ENCODE peak calls at places on chromosomes 2 and 18, in four cellular contexts. F, P, Z and L are unnamed samples. For H3K4me1, the result is how much of the 10 kb centered on the place peaks cover.

GRCh38 chr18:69444221-69444620 is 43.5 kb downstream of the DOK6 start:
- DNase-seq in F (no peak), P (no peak), Z (no peak), L (no peak)

GRCh38 chr18:79615091-79615490 is 64.5 kb upstream of the CTDP1 start:
- DNase-seq in F (no peak), P (peak), Z (no peak), L (no peak)

GRCh38 chr2:160916300-160916699 is 243.9 kb upstream of the TANK start:
- DNase-seq in F (no peak), P (no peak), Z (no peak), L (no peak)

GRCh38 chr2:236302555-236302954 is 38.3 kb upstream of the ASB18 start:
- DNase-seq in F (no peak), P (no peak), Z (no peak), L (no peak)

GRCh38 chr2:160407393-160408204 is 86.0 kb downstream of the RBMS1 start:
- DNase-seq in F (peak), P (peak), Z (peak), L (peak)

GRCh38 chr18:59874166-59874565 is 25.6 kb upstream of the PMAIP1 start:
- DNase-seq in F (no peak), P (no peak), Z (no peak), L (no peak)

GRCh38 chr18:80154293-80154692 is 45.2 kb downstream of the ADNP2 start:
- DNase-seq in F (peak), P (no peak), Z (no peak), L (no peak)

GRCh38 chr2:30232027-30232800 is 880 bp downstream of the LBH start:
- DNase-seq in F (peak), P (peak), Z (peak), L (peak)

GRCh38 chr18:9720327-9720726 is 12.2 kb downstream of the RAB31 start:
- DNase-seq in F (no peak), P (peak), Z (no peak), L (no peak)

GRCh38 chr2:128690869-128691268 is 372.2 kb upstream of the HS6ST1 start:
- DNase-seq in F (no peak), P (no peak), Z (no peak), L (no peak)

GRCh38 chr2:159783559-159783958 is 14.4 kb downstream of the CD302 start:
- DNase-seq in F (no peak), P (no peak), Z (no peak), L (no peak)

GRCh38 chr18:47166235-47166634 is 9.9 kb downstream of the IER3IP1 start:
- DNase-seq in F (no peak), P (no peak), Z (no peak), L (no peak)

GRCh38 chr18:45836242-45837215 is 11.1 kb downstream of the SIGLEC15 start:
- DNase-seq in F (no peak), P (no peak), Z (no peak), L (no peak)

GRCh38 chr2:219398721-219399333 is 11.1 kb upstream of the DNPEP start:
- DNase-seq in F (no peak), P (peak), Z (no peak), L (no peak)

GRCh38 chr2:2788076-2788475 is 457.0 kb upstream of the MYT1L start:
- DNase-seq in F (no peak), P (no peak), Z (no peak), L (no peak)

GRCh38 chr2:71742953-71743601 is 289.7 kb downstream of the DYSF start:
- DNase-seq in F (no peak), P (peak), Z (peak), L (no peak)

GRCh38 chr2:160666019-160666676 is 172.5 kb upstream of the RBMS1 start:
- DNase-seq in F (no peak), P (no peak), Z (peak), L (no peak)

GRCh38 chr2:30500699-30501098 is 53.7 kb downstream of the LCLAT1 start:
- DNase-seq in F (no peak), P (no peak), Z (no peak), L (no peak)

GRCh38 chr2:186459009-186459408 is 27.1 kb upstream of the ZC3H15 start:
- DNase-seq in F (peak), P (no peak), Z (no peak), L (no peak)

GRCh38 chr2:238461916-238462315 is 35.2 kb downstream of the ASB1 start:
- DNase-seq in F (no peak), P (no peak), Z (no peak), L (no peak)

GRCh38 chr2:67772216-67773180 is 290.3 kb downstream of the C1D start:
- DNase-seq in F (no peak), P (no peak), Z (peak), L (no peak)

GRCh38 chr2:25265802-25266201 is 75.9 kb downstream of the DNMT3A start:
- DNase-seq in F (no peak), P (no peak), Z (no peak), L (no peak)

GRCh38 chr2:173854840-173855239 is 110.3 kb downstream of the SP3 start:
- DNase-seq in F (no peak), P (no peak), Z (peak), L (no peak)

GRCh38 chr2:2747797-2748301 is 416.8 kb upstream of the MYT1L start:
- DNase-seq in F (no peak), P (no peak), Z (no peak), L (no peak)

GRCh38 chr2:227238242-227239237 is 74.1 kb downstream of the COL4A3 start:
- DNase-seq in F (peak), P (peak), Z (peak), L (peak)

GRCh38 chr2:179020156-179020750 is 29.7 kb downstream of the CCDC141 start:
- DNase-seq in F (peak), P (peak), Z (no peak), L (peak)

GRCh38 chr2:221571108-221571390 is 1.1 kb downstream of the EPHA4 start:
- DNase-seq in F (no peak), P (no peak), Z (no peak), L (no peak)
- H3K27ac ChIP-seq in F (no peak), P (no peak), Z (peak), L (peak)

GRCh38 chr2:239917128-239917956 is 107.8 kb downstream of the NDUFA10 start:
- DNase-seq in F (peak), P (no peak), Z (no peak), L (no peak)
- H3K4me3 ChIP-seq in F (no peak), P (no peak), Z (no peak), L (no peak)

GRCh38 chr2:163594572-163594971 is 141.2 kb downstream of the FIGN start:
- DNase-seq in F (no peak), P (no peak), Z (no peak), L (no peak)
- H3K4me1 ChIP-seq in F (under half), P (under half), Z (under half), L (under half)

GRCh38 chr2:23859983-23860382 is 66.9 kb downstream of the ATAD2B start:
- DNase-seq in F (no peak), P (no peak), Z (no peak), L (no peak)
- H3K27ac ChIP-seq in F (no peak), P (no peak), Z (no peak), L (no peak)

GRCh38 chr18:62226047-62226446 is 39.0 kb downstream of the RELCH start:
- DNase-seq in F (no peak), P (no peak), Z (no peak), L (no peak)
- H3K4me3 ChIP-seq in F (no peak), P (no peak), Z (no peak), L (no peak)